ENCODE peak calls at places on chromosomes 3 and 15, in ten cellular contexts. K is A549; U is head of caudate nucleus; T is COR-L47; Y is EL; B is endothelial cell; E is NCI-H1436; V is NCI-H1105 treated with DMSO at 0.1 percent for 48 hours; Z is myocyte; Q is activated effector memory CD4-positive, alpha-beta T cell treated with Interleukin-2 at 50 U/mL for 16 hours. R is an unnamed sample.

GRCh38 chr3:140128217-140129137 is 193.5 kb downstream of the CLSTN2 start:
- DNase-seq in K (peak; percentile 25), U (peak; percentile 57), T (peak; percentile 55), Y (peak; percentile 4), B (peak; percentile 63), E (no peak), V (peak; percentile 70), Z (peak; percentile 56), Q (no peak), R (no peak)

GRCh38 chr15:75063338-75063737 is 39.9 kb downstream of the PPCDC start:
- DNase-seq in K (no peak), U (no peak), T (no peak), Y (peak; percentile 64), B (no peak), E (no peak), V (no peak), Z (peak; percentile 60), Q (no peak), R (no peak)

GRCh38 chr15:65525622-65526021 is 4.6 kb upstream of the HACD3 start:
- DNase-seq in K (no peak), U (no peak), T (peak; percentile 44), Y (peak; percentile 26), B (no peak), E (no peak), V (peak; percentile 48), Z (peak; percentile 23), Q (no peak), R (no peak)

GRCh38 chr3:114557791-114558190 is 264.0 kb downstream of the TIGIT start:
- DNase-seq in K (no peak), U (no peak), T (no peak), Y (peak; percentile 12), B (no peak), E (no peak), V (no peak), Z (no peak), Q (no peak), R (no peak)

GRCh38 chr3:129606522-129607390 is at the start of gene PLXND1:
- DNase-seq in K (peak; percentile 57), U (peak; percentile 65), T (peak; percentile 73), Y (peak; percentile 67), B (peak; percentile 89), E (peak; percentile 69), V (peak; percentile 62), Z (peak; percentile 39), Q (peak; percentile 31), R (no peak)

GRCh38 chr15:61983087-61983486 is 77.2 kb downstream of the VPS13C start:
- DNase-seq in K (no peak), U (no peak), T (no peak), Y (no peak), B (no peak), E (no peak), V (no peak), Z (no peak), Q (no peak), R (no peak)

GRCh38 chr15:60592386-60593339 is 113.7 kb upstream of the ICE2 start:
- DNase-seq in K (peak; percentile 40), U (peak; percentile 91), T (peak; percentile 80), Y (peak; percentile 55), B (peak; percentile 73), E (peak; percentile 80), V (peak; percentile 91), Z (peak; percentile 87), Q (peak; percentile 82), R (peak; percentile 87)

GRCh38 chr15:39873978-39874377 is 46.1 kb downstream of the GPR176 start:
- DNase-seq in K (no peak), U (no peak), T (no peak), Y (no peak), B (no peak), E (no peak), V (no peak), Z (no peak), Q (no peak), R (no peak)

GRCh38 chr15:90059208-90059985 is 42.9 kb downstream of the IDH2 start:
- DNase-seq in K (no peak), U (peak; percentile 76), T (no peak), Y (no peak), B (peak; percentile 63), E (no peak), V (no peak), Z (no peak), Q (peak; percentile 57), R (peak; percentile 29)

GRCh38 chr15:62453356-62453755 is 288.3 kb upstream of the C2CD4B start:
- DNase-seq in K (no peak), U (no peak), T (no peak), Y (peak; percentile 26), B (no peak), E (no peak), V (peak; percentile 2), Z (peak; percentile 94), Q (no peak), R (no peak)

R was measured in CD8-positive, alpha-beta T cell.